ENCODE peak calls at places on chromosomes 1 and 21, in seven cellular contexts. U, A, Q, O, Y, N and C are unnamed samples.

GRCh38 chr1:85936057-85936456 is 220.5 kb downstream of the COL24A1 start:
- DNase-seq in U (no peak), A (no peak), O (no peak), N (no peak), Q (no peak), Y (no peak), C (no peak)

GRCh38 chr1:105427543-105427942 is 1628.9 kb upstream of the PRMT6 start:
- DNase-seq in O (no peak), N (no peak), A (no peak), U (no peak), Q (no peak), Y (no peak), C (no peak)

GRCh38 chr21:42931560-42932235 is 6.3 kb upstream of the ERVH48-1 start:
- DNase-seq in A (no peak), U (no peak), Q (no peak), O (no peak), Y (no peak), N (no peak), C (peak; percentile 30)

GRCh38 chr1:57916034-57916433 is 492.2 kb upstream of the DAB1 start:
- DNase-seq in N (no peak), Y (no peak), Q (no peak), O (no peak), A (no peak), U (no peak), C (no peak)

GRCh38 chr1:197920345-197921117 is 3.4 kb downstream of the LHX9 start:
- DNase-seq in Q (no peak), O (no peak), Y (no peak), N (no peak), U (no peak), A (no peak), C (no peak)

GRCh38 chr1:17569200-17570139 is 30.0 kb downstream of the ARHGEF10L start:
- DNase-seq in U (peak; percentile 89), N (peak; percentile 19), O (peak; percentile 84), A (peak; percentile 89), Y (peak; percentile 61), Q (no peak), C (no peak)

GRCh38 chr1:211036701-211037494 is 97.0 kb downstream of the KCNH1 start:
- DNase-seq in A (no peak), O (no peak), N (no peak), U (no peak), Y (peak; percentile 95), Q (peak; percentile 75), C (no peak)

GRCh38 chr1:203744008-203744972 is 20.7 kb upstream of the LAX1 start:
- DNase-seq in Q (no peak), O (peak; percentile 58), A (peak; percentile 74), U (peak; percentile 66), N (no peak), Y (no peak), C (no peak)

GRCh38 chr1:92483442-92484170 is 3.1 kb downstream of the GFI1 start:
- DNase-seq in N (peak; percentile 21), Y (no peak), A (no peak), Q (no peak), U (no peak), O (no peak), C (no peak)

GRCh38 chr1:92481598-92482403 is 4.9 kb downstream of the GFI1 start:
- DNase-seq in Y (no peak), U (no peak), O (no peak), Q (no peak), A (no peak), N (peak; percentile 33), C (no peak)

GRCh38 chr1:92482665-92483441 is 3.9 kb downstream of the GFI1 start:
- DNase-seq in O (no peak), Q (no peak), Y (no peak), A (no peak), U (no peak), N (peak; percentile 15), C (peak; percentile 68)

GRCh38 chr1:92480813-92481597 is 5.7 kb downstream of the GFI1 start:
- DNase-seq in N (peak; percentile 23), A (no peak), O (no peak), Q (no peak), Y (no peak), U (no peak), C (peak; percentile 77)

DNA sequence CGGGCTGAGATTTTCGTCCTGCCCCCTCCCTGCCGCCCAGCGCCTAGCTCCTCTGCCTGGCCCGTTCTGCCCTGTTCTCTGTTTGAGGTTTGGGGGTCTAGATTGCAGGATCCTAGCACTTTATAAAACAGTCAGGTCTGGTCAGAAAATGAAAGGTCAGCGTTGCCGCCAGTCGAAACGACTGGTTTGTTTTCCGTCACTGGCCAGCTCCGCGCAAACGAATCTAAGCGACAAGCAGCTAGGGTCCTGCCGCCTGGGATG is 4.4 kb downstream of the GFI1 start:
- DNase-seq in Q (no peak), U (no peak), A (no peak), N (peak; percentile 50), Y (no peak), O (no peak), C (no peak)
- TF ChIP-seq CTCF in Q (no peak), U (no peak), A (no peak), N (no peak), Y (no peak), O (no peak), C (peak; percentile 12)

DNA sequence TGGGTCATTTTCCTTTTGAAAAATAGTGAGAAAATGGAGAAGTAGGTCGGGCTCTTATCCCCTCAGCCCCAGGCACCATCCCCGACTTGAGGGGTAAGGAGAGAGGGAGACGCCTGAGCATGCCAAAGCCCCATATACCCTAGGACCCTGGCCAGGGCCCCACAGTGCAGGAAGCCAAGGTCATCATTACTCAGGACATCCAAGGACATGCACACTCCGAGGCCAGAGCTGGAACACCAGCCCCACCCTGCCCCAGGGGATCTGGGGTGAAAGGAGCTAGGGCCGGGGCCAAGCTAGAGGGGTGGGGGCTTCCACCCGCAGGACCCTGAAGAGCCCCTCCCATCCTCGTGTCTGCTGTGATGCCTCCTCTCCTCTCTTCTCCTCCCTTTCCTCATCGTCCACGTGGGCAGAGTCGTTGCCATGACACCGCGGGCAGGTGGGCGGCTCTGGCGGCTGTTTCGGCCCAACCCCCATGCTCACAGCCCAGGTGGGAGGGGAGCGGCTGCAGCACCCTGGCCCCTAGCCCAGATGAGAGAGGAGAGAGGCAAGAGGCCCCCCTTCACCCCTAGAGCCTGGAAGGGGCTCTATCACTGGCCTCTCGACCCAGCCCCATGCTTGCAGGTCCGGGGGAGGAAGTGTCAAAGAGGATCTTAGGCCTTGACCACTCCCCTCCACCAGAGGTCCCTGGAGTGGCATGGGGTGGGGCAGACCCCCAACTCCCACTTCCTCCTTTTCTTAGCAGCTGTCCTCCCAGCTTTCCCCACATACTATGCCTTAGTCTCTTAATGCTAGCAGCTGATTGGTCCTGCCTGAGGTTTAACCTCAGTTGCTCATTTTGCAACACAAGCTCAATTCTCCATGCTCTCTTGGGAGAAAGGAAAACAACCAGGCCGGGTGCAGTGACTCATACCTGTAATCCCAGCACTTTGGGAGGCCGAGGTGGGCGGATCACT is 10.6 kb downstream of the DLGAP3 start:
- DNase-seq in N (no peak), A (no peak), O (no peak), Q (no peak), Y (no peak), U (no peak), C (no peak)
- TF ChIP-seq CTCF in N (no peak), A (no peak), O (no peak), Q (no peak), Y (no peak), U (no peak), C (no peak)

DNA sequence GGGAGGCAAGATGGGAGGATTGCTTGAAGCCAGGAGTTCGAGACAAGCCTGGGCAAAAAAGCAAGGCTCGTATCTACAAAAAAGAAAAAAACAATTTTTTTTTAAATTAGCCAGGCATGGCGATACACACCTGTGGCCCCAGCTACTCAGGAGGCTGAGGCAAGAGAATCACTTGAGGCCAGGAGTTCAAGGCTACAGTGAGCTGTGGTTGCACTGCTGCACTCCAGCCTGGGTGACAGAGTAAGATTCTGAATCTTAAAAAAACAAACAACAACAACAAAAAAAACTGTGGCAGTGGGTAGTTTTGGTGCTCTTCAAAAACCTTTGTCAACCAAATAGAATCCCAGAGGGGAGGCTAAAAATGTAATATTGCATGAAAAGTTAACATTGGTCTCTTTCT is 734 bp downstream of the PTPN22 start:
- DNase-seq in Y (no peak), O (no peak), N (no peak), A (no peak), Q (no peak), U (no peak), C (no peak)
- TF ChIP-seq CTCF in Y (no peak), O (no peak), N (no peak), A (no peak), Q (no peak), U (no peak), C (no peak)

GRCh38 chr1:65527211-65527610 is 106.7 kb downstream of the LEPR start:
- DNase-seq in N (no peak), U (no peak), O (no peak), Y (no peak), Q (no peak), A (no peak), C (no peak)

GRCh38 chr1:65525297-65526048 is 105.0 kb downstream of the LEPR start:
- DNase-seq in Y (no peak), Q (no peak), U (no peak), N (peak; percentile 32), A (peak; percentile 15), O (peak; percentile 18), C (no peak)

GRCh38 chr1:65526049-65526556 is 105.6 kb downstream of the LEPR start:
- DNase-seq in O (no peak), A (no peak), U (no peak), Y (no peak), Q (no peak), N (no peak), C (no peak)

GRCh38 chr1:65527672-65528071 is 107.2 kb downstream of the LEPR start:
- DNase-seq in Y (no peak), A (no peak), U (no peak), O (no peak), Q (no peak), N (no peak), C (no peak)

DNA sequence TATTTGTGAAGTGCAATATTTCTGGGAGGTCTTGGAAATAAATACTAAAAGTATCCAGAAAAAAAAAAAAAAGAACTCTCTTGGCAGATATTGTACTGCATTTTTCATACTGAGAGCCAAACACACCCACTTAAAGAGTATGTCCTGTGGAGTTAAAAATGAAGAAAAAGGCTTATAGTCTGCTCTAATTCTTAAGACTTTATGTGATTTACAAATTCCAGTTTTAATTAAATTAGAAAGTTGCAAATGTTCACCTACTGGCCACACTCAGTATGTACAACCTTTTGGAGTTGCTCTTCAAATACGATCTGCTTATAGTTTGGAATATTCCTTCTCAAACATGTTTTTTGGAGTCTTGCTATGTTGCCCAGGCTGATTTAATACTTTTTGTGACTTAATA is 107.6 kb downstream of the LEPR start:
- DNase-seq in A (no peak), Q (no peak), N (no peak), O (no peak), Y (no peak), U (no peak), C (no peak)
- TF ChIP-seq CTCF in A (no peak), Q (no peak), N (peak; percentile 36), O (no peak), Y (peak; percentile 25), U (no peak), C (peak; percentile 67)

GRCh38 chr1:226728448-226728847 is 10.6 kb downstream of the ITPKB start:
- DNase-seq in U (no peak), Y (no peak), Q (no peak), O (no peak), N (no peak), A (no peak), C (no peak)
- TF ChIP-seq CTCF in U (no peak), Y (no peak), Q (no peak), O (no peak), N (no peak), A (no peak), C (no peak)